ENCODE peak calls at places on chromosomes 12 and 14, in seven cellular contexts. I is tibial artery, Z is adrenal gland, Q is cardiac muscle cell, G is sigmoid colon, V is tibial nerve, M is neural progenitor cell. P is an unnamed sample.

GRCh38 chr12:67515679-67516363 is 132.7 kb upstream of the DYRK2 start:
- DNase-seq in I (no peak), Z (no peak), Q (peak), G (no peak), V (no peak), M (no peak), P (no peak)

GRCh38 chr14:68628605-68629310 is 164.1 kb downstream of the ZFP36L1 start:
- DNase-seq in I (peak), Z (no peak), Q (no peak), G (no peak), V (no peak), M (peak), P (no peak)

GRCh38 chr12:6807170-6807569 is 14.5 kb upstream of the GPR162 start:
- DNase-seq in I (no peak), Z (no peak), Q (no peak), G (no peak), V (no peak), M (no peak), P (no peak)

GRCh38 chr12:3458041-3458440 is 33.0 kb upstream of the PRMT8 start:
- DNase-seq in I (no peak), Z (no peak), Q (no peak), G (no peak), V (no peak), M (no peak), P (no peak)

GRCh38 chr12:15196678-15197267 is 24.4 kb downstream of the RERG start:
- DNase-seq in I (no peak), Z (no peak), Q (no peak), G (no peak), V (no peak), M (no peak), P (no peak)

GRCh38 chr12:75656650-75657049 is 145.2 kb upstream of the KRR1 start:
- DNase-seq in I (no peak), Z (no peak), Q (peak), G (no peak), V (no peak), M (no peak), P (no peak)

GRCh38 chr12:66107451-66107915 is 23.1 kb downstream of the LLPH start:
- DNase-seq in I (no peak), Z (peak), Q (peak), G (peak), V (peak), M (peak), P (peak)

GRCh38 chr12:104602901-104603300 is 146.2 kb downstream of the CHST11 start:
- DNase-seq in I (no peak), Z (no peak), Q (no peak), G (no peak), V (no peak), M (no peak), P (no peak)

GRCh38 chr14:47675489-47676300 is at the start of gene MDGA2:
- DNase-seq in I (no peak), Z (no peak), Q (peak), G (no peak), V (no peak), M (peak), P (no peak)

GRCh38 chr12:101875112-101875961 is 2.0 kb upstream of the DRAM1 start:
- DNase-seq in I (no peak), Z (no peak), Q (peak), G (no peak), V (no peak), M (no peak), P (no peak)

GRCh38 chr12:58090685-58091084 is 149.3 kb downstream of the ATP23 start:
- DNase-seq in I (no peak), Z (no peak), Q (no peak), G (no peak), V (no peak), M (no peak), P (no peak)

GRCh38 chr12:68119724-68120211 is 39.8 kb downstream of the IFNG start:
- DNase-seq in I (no peak), Z (no peak), Q (no peak), G (no peak), V (no peak), M (no peak), P (no peak)

GRCh38 chr12:70919597-70920035 is 922 bp downstream of the PTPRR start:
- DNase-seq in I (no peak), Z (no peak), Q (peak), G (no peak), V (no peak), M (peak), P (no peak)

GRCh38 chr12:38162013-38162412 is 154.6 kb upstream of the ALG10B start:
- DNase-seq in I (no peak), Z (no peak), Q (no peak), G (no peak), V (no peak), M (no peak), P (no peak)

GRCh38 chr14:38108681-38109080 is 99.0 kb upstream of the SSTR1 start:
- DNase-seq in I (no peak), Z (no peak), Q (no peak), G (no peak), V (no peak), M (no peak), P (no peak)

GRCh38 chr14:104195854-104196253 is 57.5 kb downstream of the KIF26A start:
- DNase-seq in I (no peak), Z (no peak), Q (no peak), G (no peak), V (no peak), M (peak), P (no peak)

GRCh38 chr12:97512696-97513095 is 50.1 kb downstream of the RMST start:
- DNase-seq in I (no peak), Z (no peak), Q (no peak), G (no peak), V (no peak), M (no peak), P (no peak)

GRCh38 chr14:68927089-68927488 is 52.0 kb downstream of the ACTN1 start:
- DNase-seq in I (no peak), Z (no peak), Q (no peak), G (no peak), V (no peak), M (no peak), P (no peak)

GRCh38 chr12:47672068-47672467 is 33.8 kb downstream of the RPAP3 start:
- DNase-seq in I (no peak), Z (no peak), Q (no peak), G (no peak), V (no peak), M (no peak), P (no peak)

GRCh38 chr12:68293347-68293746 is 38.8 kb downstream of the MDM1 start:
- DNase-seq in I (no peak), Z (no peak), Q (no peak), G (no peak), V (no peak), M (no peak), P (no peak)

GRCh38 chr12:623172-623864 is 39.9 kb downstream of the NINJ2 start:
- DNase-seq in I (no peak), Z (no peak), Q (no peak), G (no peak), V (no peak), M (no peak), P (no peak)

GRCh38 chr14:95216013-95216412 is 58.7 kb upstream of the DICER1 start:
- DNase-seq in I (no peak), Z (no peak), Q (no peak), G (no peak), V (no peak), M (no peak), P (no peak)

GRCh38 chr14:69260979-69261605 is 1.1 kb downstream of the GALNT16 start:
- DNase-seq in I (peak), Z (peak), Q (no peak), G (no peak), V (no peak), M (peak), P (peak)

GRCh38 chr12:52976574-52977071 is 27.7 kb downstream of the KRT18 start:
- DNase-seq in I (no peak), Z (no peak), Q (peak), G (no peak), V (no peak), M (peak), P (no peak)

GRCh38 chr12:62700091-62700490 is 233.5 kb downstream of the MON2 start:
- DNase-seq in I (no peak), Z (no peak), Q (no peak), G (no peak), V (no peak), M (no peak), P (no peak)

GRCh38 chr12:52581481-52581880 is 7.8 kb upstream of the KRT74 start:
- DNase-seq in I (peak), Z (no peak), Q (peak), G (peak), V (no peak), M (no peak), P (no peak)

GRCh38 chr12:54437697-54438096 is 18.6 kb upstream of the ITGA5 start:
- DNase-seq in I (no peak), Z (no peak), Q (no peak), G (no peak), V (no peak), M (no peak), P (no peak)

GRCh38 chr14:102028733-102029132 is 58.1 kb downstream of the HSP90AA1 start:
- DNase-seq in I (no peak), Z (no peak), Q (no peak), G (no peak), V (no peak), M (no peak), P (no peak)

DNA sequence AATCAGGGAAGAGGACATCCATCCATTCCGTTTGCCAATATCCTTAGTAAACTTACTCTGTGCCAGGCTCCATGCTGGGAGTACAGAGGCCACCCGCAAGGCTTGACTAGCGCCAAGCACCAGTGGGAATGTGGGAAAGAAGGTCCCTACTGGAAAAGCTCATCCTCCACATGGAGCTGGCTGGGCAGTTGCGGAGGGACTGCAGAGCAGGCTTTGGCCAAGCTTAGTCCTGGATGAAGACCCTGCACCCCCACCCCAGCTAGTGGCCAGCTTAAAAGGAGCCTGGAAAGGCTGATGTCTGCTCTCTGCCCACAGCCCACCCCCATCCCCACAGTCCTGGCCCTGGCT is 22.3 kb upstream of the EIF2B2 start:
- DNase-seq in I (peak), Z (no peak), Q (no peak), G (no peak), V (no peak), M (no peak), P (no peak)
- H3K4me3 ChIP-seq in I (peak), Z (no peak), Q (no peak), G (no peak), V (no peak), M (no peak), P (no peak)

GRCh38 chr12:124508323-124509096 is 58.9 kb downstream of the NCOR2 start:
- DNase-seq in I (no peak), Z (no peak), Q (no peak), G (peak), V (peak), M (no peak), P (no peak)
- H3K27ac ChIP-seq in I (peak), Z (peak), Q (peak), G (peak), V (peak), M (peak), P (peak)

GRCh38 chr12:5478081-5478706 is 46.3 kb downstream of the NTF3 start:
- DNase-seq in I (no peak), Z (no peak), Q (no peak), G (no peak), V (no peak), M (peak), P (no peak)
- H3K4me3 ChIP-seq in I (no peak), Z (no peak), Q (no peak), G (no peak), V (no peak), M (no peak), P (no peak)

GRCh38 chr12:39619660-39620433 is at the start of gene ABCD2:
- DNase-seq in I (peak), Z (peak), Q (peak), G (peak), V (peak), M (peak), P (peak)
- H3K27ac ChIP-seq in I (peak), Z (peak), Q (peak), G (peak), V (peak), M (no peak), P (peak)

GRCh38 chr14:58356268-58356667 is 39.5 kb upstream of the TOMM20L start:
- DNase-seq in I (no peak), Z (no peak), Q (no peak), G (no peak), V (no peak), M (no peak), P (no peak)

GRCh38 chr14:58354817-58355216 is 40.9 kb upstream of the TOMM20L start:
- DNase-seq in I (no peak), Z (no peak), Q (no peak), G (no peak), V (no peak), M (no peak), P (no peak)

DNA sequence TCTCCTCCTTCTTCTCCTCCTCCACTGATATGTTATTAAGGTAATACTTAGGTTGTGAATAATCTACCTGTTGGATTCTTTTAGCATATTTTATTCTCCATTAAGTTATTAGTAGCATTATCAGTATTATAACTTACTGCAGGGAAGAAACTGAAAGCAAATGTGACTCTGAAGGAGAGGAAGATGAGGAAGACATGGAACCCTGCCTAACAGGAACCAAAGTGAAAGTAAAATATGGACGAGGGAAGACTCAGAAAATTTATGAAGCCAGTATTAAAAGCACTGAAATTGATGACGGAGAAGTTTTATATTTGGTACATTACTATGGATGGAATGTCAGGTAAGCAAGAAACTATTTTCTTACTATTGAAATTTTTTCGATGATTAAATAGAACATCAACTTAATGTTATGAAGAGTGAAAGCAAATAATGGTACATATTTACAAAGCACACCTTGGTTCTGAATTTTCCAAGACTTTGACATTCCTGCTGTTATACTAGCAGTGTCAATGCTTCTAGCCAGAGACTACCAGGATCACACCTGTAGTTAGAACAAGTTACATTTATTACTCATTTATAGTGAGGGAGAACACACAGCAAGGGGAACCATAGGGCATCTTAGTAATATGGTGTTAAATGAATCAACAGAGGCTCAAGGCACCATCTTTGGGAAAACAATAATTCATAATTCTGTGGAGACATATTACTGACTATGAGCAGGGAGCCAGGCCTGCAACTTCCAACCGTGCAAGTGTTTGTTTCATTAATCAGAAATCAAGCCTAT is 42.0 kb upstream of the TOMM20L start:
- DNase-seq in I (no peak), Z (no peak), Q (no peak), G (no peak), V (no peak), M (no peak), P (no peak)
- H3K4me3 ChIP-seq in I (no peak), Z (no peak), Q (no peak), G (peak), V (no peak), M (no peak), P (peak)

DNA sequence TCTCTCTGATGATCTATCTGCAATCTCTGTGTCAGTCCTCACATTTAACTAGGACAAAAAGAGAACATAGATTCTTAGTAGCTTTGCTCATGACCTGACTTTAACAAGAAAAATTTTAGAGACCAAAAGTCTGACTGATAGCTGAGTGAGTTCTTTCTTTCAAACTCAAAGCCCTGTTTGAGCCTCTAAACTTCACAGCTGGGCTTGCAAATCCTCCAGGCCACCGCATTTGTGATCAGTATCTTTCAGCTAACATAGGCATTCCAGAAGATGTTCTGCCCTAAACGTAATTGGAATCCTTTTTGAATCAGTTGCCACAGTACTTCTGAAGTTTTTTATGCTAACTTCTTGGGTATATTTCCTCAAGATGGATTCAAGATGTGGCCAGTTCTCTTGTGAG is 459.0 kb downstream of the DPF3 start:
- DNase-seq in I (no peak), Z (no peak), Q (no peak), G (no peak), V (no peak), M (no peak), P (no peak)
- H3K27ac ChIP-seq in I (no peak), Z (no peak), Q (no peak), G (no peak), V (no peak), M (no peak), P (no peak)

GRCh38 chr14:90399541-90400444 is 3.0 kb downstream of the CALM1 start:
- DNase-seq in I (peak), Z (peak), Q (peak), G (peak), V (peak), M (peak), P (peak)
- H3K4me3 ChIP-seq in I (peak), Z (no peak), Q (no peak), G (peak), V (peak), M (no peak), P (peak)

DNA sequence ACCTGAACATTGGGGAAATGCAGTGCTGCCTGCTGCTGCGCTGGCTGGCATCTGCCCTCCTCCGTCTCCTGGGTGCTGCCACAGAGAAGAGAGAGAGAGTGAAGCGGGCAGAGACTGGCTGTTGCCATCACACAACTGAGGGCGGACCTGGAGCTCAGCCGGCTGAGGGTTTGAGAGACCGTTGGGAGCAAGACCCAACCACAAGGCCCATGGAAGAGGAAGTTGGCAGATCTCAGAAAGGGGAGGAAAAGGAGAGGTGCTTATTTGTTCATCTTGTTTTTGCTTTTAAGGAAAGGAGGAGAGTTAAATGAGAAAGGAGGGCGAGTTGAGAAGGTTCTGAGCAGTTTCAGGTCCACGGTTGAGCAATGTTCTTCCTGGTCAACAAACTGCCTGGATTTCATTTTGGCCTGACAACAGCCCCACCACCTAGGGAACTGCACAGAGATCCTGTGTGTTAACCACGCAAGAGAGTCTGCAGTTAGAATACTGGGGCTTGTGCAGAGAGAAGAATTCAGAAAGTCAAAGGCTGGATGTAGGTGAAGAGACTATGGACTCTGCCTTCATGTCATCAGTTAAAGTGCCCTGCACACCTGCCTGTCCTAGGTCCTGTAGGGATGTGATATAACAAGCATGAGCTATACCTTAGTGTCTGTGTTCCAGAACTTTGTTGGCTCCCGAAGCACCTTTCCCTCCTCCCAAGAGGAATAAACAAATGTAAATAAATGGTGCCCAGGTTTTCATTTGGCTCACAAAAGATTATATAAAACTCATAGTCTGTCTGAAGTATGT is 124.6 kb downstream of the ETV6 start:
- DNase-seq in I (peak), Z (no peak), Q (no peak), G (no peak), V (no peak), M (no peak), P (no peak)
- H3K27ac ChIP-seq in I (peak), Z (no peak), Q (no peak), G (peak), V (no peak), M (no peak), P (peak)

GRCh38 chr12:25056011-25056410 is 107.1 kb upstream of the BCAT1 start:
- DNase-seq in I (no peak), Z (no peak), Q (no peak), G (no peak), V (no peak), M (no peak), P (no peak)

GRCh38 chr12:25053021-25053271 is 104.0 kb upstream of the BCAT1 start:
- DNase-seq in I (no peak), Z (no peak), Q (no peak), G (no peak), V (no peak), M (no peak), P (no peak)

GRCh38 chr12:25054783-25055144 is 105.9 kb upstream of the BCAT1 start:
- DNase-seq in I (no peak), Z (no peak), Q (no peak), G (no peak), V (no peak), M (no peak), P (no peak)

GRCh38 chr12:25052191-25053020 is 103.5 kb upstream of the BCAT1 start:
- DNase-seq in I (no peak), Z (peak), Q (peak), G (no peak), V (no peak), M (no peak), P (no peak)

DNA sequence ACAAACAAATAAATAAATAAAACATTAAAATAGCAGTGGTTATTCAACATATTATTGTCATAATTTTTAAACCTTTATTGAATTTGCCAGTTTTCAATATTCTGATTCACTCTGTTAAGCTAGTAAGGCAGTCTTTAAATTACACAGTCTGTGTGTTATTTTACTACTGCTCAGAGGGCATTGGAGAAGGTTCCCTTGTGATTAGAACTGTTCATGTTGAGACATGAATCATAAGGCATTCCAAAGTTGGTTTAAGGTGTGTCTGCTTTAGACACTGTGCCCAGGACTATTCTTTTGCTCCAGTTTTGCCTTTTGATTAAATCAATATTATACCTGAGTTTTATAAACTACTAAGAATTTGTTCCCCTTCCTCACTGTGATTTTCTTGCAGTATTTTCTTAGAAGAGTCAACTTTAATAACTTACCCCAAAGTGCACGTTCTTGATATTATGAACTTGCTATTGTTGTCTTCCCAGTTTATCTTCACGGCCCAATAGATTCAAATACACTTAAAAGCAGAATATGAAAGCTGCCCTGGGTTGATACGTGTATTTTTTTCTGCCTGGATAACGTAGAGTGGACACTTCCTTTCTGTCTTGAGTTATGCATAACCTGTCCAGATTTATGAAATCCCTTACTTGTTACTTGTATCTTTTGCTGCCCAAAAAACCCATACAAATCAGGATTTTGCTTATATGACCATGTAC is 105.3 kb upstream of the BCAT1 start:
- DNase-seq in I (no peak), Z (no peak), Q (no peak), G (no peak), V (no peak), M (no peak), P (no peak)
- H3K4me3 ChIP-seq in I (no peak), Z (no peak), Q (no peak), G (no peak), V (peak), M (no peak), P (peak)

P was measured in ascending aorta.